ENCODE peak calls at places on chromosomes 1 and 21, in five cellular contexts. L is body of pancreas, S is stromal cell of bone marrow, I is tibial artery, J is COR-L47. Q is an unnamed sample.

GRCh38 chr1:17596651-17597509 is 57.4 kb downstream of the ARHGEF10L start:
- DNase-seq in I (no peak), L (no peak), S (no peak), J (no peak), Q (no peak)

GRCh38 chr1:43949663-43950062 is 2.9 kb downstream of the IPO13 start:
- DNase-seq in J (no peak), L (no peak), I (no peak), S (no peak), Q (no peak)

GRCh38 chr21:20010691-20011200 is 987.5 kb upstream of the NCAM2 start:
- DNase-seq in I (no peak), S (no peak), J (no peak), L (no peak), Q (no peak)

GRCh38 chr1:243786546-243786945 is 63.5 kb downstream of the AKT3 start:
- DNase-seq in L (no peak), J (no peak), S (no peak), I (no peak), Q (no peak)

GRCh38 chr1:111768023-111768422 is 12.3 kb downstream of the DDX20 start:
- DNase-seq in J (no peak), L (no peak), I (no peak), S (no peak), Q (no peak)

GRCh38 chr1:111234258-111234657 is 6.7 kb downstream of the CHI3L2 start:
- DNase-seq in L (no peak), I (no peak), J (no peak), S (no peak), Q (no peak)

GRCh38 chr1:208272311-208272710 is 28.1 kb upstream of the PLXNA2 start:
- DNase-seq in J (no peak), S (no peak), L (no peak), I (no peak), Q (no peak)

GRCh38 chr21:32991299-32991850 is 34.4 kb upstream of the OLIG2 start:
- DNase-seq in I (no peak), S (no peak), J (peak), L (no peak), Q (no peak)

GRCh38 chr1:229199892-229200291 is 71.0 kb upstream of the RAB4A start:
- DNase-seq in J (no peak), I (no peak), L (no peak), S (no peak), Q (no peak)

GRCh38 chr1:224141693-224142092 is 27.8 kb downstream of the FBXO28 start:
- DNase-seq in L (no peak), S (no peak), I (no peak), J (no peak), Q (no peak)

GRCh38 chr1:185315364-185316108 is 1.5 kb downstream of the IVNS1ABP start:
- DNase-seq in L (peak), J (no peak), I (no peak), S (no peak), Q (no peak)

GRCh38 chr1:171265686-171266085 is 17.4 kb downstream of the FMO1 start:
- DNase-seq in S (no peak), I (no peak), L (no peak), J (no peak), Q (no peak)